ENCODE peak calls at places on chromosomes 1 and 21, in four cellular contexts. T is HepG2, W is K562, R is GM12878. C is an unnamed sample.

GRCh38 chr1:19799233-19799876 is 361 bp downstream of the TMCO4 start:
- DNase-seq in T (peak; percentile 56), W (peak; percentile 85), R (no peak), C (no peak)

GRCh38 chr1:156136970-156137483 is 16.4 kb upstream of the SEMA4A start:
- DNase-seq in T (no peak), W (no peak), R (no peak), C (peak; percentile 55)

GRCh38 chr1:197304626-197305200 is 36.7 kb downstream of the CRB1 start:
- DNase-seq in T (no peak), W (no peak), R (no peak), C (no peak)

GRCh38 chr1:209625791-209626285 is 26.4 kb downstream of the LAMB3 start:
- DNase-seq in T (no peak), W (no peak), R (no peak), C (no peak)

GRCh38 chr1:116874622-116875277 is 35.0 kb upstream of the PTGFRN start:
- DNase-seq in T (peak; percentile 27), W (no peak), R (no peak), C (no peak)

GRCh38 chr1:36864182-36865079 is 169.9 kb downstream of the GRIK3 start:
- DNase-seq in T (no peak), W (peak; percentile 77), R (no peak), C (peak; percentile 80)

GRCh38 chr1:160779662-160780397 is 16.1 kb upstream of the LY9 start:
- DNase-seq in T (peak; percentile 58), W (peak; percentile 70), R (no peak), C (peak; percentile 84)

GRCh38 chr1:117753652-117754051 is 147.8 kb downstream of the TENT5C start:
- DNase-seq in T (no peak), W (no peak), R (no peak), C (no peak)

GRCh38 chr1:52305417-52306226 is 60.4 kb downstream of the CC2D1B start:
- DNase-seq in T (peak; percentile 87), W (no peak), R (no peak), C (no peak)

GRCh38 chr1:218165687-218166088 is 119.4 kb upstream of the RRP15 start:
- DNase-seq in T (no peak), W (no peak), R (no peak), C (no peak)

GRCh38 chr1:110477041-110477440 is 26.1 kb downstream of the PROK1 start:
- DNase-seq in T (peak; percentile 13), W (no peak), R (no peak), C (no peak)

GRCh38 chr1:208791458-208791857 is 547.3 kb upstream of the PLXNA2 start:
- DNase-seq in T (no peak), W (no peak), R (no peak), C (no peak)

GRCh38 chr1:154931940-154932487 is 4.5 kb downstream of the PMVK start:
- DNase-seq in T (peak; percentile 85), W (no peak), R (no peak), C (no peak)

GRCh38 chr1:210647406-210648333 is 319.0 kb downstream of the HHAT start:
- DNase-seq in T (no peak), W (no peak), R (no peak), C (no peak)

GRCh38 chr1:162722036-162722435 is 68.5 kb upstream of the HSD17B7 start:
- DNase-seq in T (no peak), W (no peak), R (no peak), C (no peak)

GRCh38 chr1:229410692-229411433 is 23.0 kb downstream of the ACTA1 start:
- DNase-seq in T (no peak), W (peak; percentile 43), R (no peak), C (peak; percentile 34)

GRCh38 chr1:58842941-58843340 is 59.1 kb upstream of the JUN start:
- DNase-seq in T (no peak), W (no peak), R (no peak), C (no peak)

GRCh38 chr1:180542113-180542512 is 16.7 kb upstream of the OVAAL start:
- DNase-seq in T (no peak), W (no peak), R (no peak), C (no peak)

GRCh38 chr1:237786066-237786719 is 104.5 kb downstream of the ZP4 start:
- DNase-seq in T (no peak), W (no peak), R (no peak), C (no peak)

GRCh38 chr21:24204641-24205040 is 1402.6 kb downstream of the MRPL39 start:
- DNase-seq in T (no peak), W (no peak), R (no peak), C (no peak)

GRCh38 chr1:220787069-220787614 is 429 bp downstream of the MTARC1 start:
- DNase-seq in T (peak; percentile 57), W (no peak), R (no peak), C (peak; percentile 72)

GRCh38 chr1:57307382-57307781 is 116.5 kb downstream of the DAB1 start:
- DNase-seq in T (no peak), W (peak; percentile 71), R (peak; percentile 3), C (peak; percentile 69)

GRCh38 chr21:39319251-39319756 is 5.9 kb upstream of the BRWD1 start:
- DNase-seq in T (no peak), W (no peak), R (no peak), C (no peak)

GRCh38 chr1:231727171-231727570 is 100.6 kb downstream of the DISC1 start:
- DNase-seq in T (no peak), W (no peak), R (no peak), C (no peak)

GRCh38 chr1:171965802-171966201 is 124.5 kb downstream of the DNM3 start:
- DNase-seq in T (no peak), W (no peak), R (no peak), C (no peak)

GRCh38 chr1:221718391-221719277 is 23.3 kb downstream of the DUSP10 start:
- DNase-seq in T (peak; percentile 79), W (no peak), R (no peak), C (no peak)

GRCh38 chr1:202852163-202852904 is 36.6 kb downstream of the RABIF start:
- DNase-seq in T (peak; percentile 39), W (peak; percentile 80), R (no peak), C (peak; percentile 70)

GRCh38 chr1:6870571-6870970 is 85.3 kb downstream of the CAMTA1 start:
- DNase-seq in T (no peak), W (no peak), R (no peak), C (no peak)
- TF ChIP-seq CREB1 in T (no peak), W (no peak), R (no peak), C (no peak)

DNA sequence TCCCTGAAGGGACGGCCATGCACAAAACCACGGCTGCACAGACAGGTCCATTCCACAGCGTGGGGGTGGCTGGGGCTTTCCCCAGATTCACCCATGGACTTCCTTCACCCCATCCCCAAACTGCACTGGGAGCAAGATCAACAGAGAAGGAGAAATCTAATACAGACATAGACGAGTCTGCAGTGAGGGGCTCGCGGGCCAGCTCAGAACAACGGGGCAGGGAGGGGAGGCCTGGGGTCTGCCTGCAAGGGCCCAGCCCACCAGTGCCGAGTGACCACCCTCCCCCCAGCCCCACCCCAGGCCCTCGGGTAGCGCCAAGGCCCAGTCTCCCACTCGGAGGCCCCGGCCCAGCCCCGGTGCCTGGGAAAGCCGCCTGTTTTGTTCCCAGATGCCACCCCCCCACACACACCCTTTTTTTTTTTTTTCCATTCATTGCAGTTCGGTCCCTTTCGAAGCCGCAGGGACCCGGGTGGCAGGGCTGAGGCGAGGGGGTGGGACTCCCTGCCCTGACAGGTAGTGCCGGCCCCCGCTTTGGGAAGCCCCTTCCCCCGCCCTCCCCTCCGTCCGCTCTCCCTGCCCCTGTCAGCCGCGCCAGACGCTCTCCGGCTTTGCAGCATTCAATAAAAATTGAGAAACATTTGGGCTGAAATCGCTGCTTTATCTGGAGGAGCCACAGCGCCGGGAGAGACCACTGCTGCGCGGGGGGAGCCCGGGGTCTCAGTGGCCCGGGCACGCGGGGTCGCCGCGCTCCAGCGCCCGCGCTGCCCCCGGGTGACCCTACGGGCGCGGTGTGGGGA is 550 bp upstream of the EPHB2 start:
- DNase-seq in T (no peak), W (no peak), R (no peak), C (peak; percentile 56)
- TF ChIP-seq TCF7 in T (no peak), W (no peak), R (no peak), C (no peak)

DNA sequence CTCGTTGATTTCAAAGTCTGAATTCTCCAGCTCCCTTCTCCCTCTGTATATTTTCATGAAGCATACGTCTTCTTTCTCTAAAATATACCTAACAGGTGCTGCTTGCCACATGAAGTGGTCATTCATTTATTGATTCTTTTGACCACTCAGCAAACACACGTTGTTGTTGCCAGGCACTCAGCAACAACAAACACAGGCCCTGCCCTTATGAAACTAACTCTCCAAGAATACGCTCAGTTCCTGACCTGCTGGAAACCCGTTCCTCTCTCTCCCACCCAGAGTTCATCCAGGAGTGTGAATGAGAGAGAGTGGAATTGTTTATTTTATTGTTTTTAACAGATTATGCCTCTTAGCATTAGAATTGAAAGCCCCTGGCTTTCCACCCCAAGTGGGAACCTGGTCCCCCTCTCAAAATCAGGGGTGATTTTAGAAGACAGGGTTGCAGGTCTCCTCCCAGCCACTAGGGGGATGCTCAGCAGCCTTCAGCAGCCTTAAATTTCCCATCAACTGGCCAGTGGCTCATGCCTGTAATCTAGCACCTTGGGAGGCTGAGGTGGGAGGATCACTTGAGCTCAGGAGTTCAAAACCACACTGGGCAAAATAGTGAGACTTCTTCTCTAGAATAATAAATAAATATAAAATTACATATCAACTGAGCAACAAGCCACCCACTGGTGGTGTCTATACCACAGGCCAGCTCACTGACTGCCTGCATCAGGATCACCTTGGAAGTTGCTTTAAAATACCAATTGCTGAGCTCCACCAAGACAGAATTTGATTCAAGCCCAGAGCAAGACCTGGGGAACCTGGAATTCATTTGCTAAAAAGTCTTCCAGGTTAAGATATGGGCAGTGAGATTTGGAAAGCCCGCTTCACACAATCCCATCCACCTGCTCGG is 181.0 kb upstream of the KLHDC7A start:
- DNase-seq in T (peak; percentile 13), W (peak; percentile 80), R (no peak), C (peak; percentile 52)
- TF ChIP-seq CTCF in T (peak; percentile 67), W (peak; percentile 76), R (peak; percentile 63), C (peak; percentile 92)

GRCh38 chr1:151777317-151777716 is 13.0 kb downstream of the TDRKH start:
- DNase-seq in T (no peak), W (no peak), R (no peak), C (no peak)

GRCh38 chr1:151776665-151777062 is 13.4 kb upstream of the MRPL9 start:
- DNase-seq in T (no peak), W (no peak), R (no peak), C (no peak)

GRCh38 chr1:151775894-151776664 is 12.8 kb upstream of the MRPL9 start:
- DNase-seq in T (no peak), W (peak; percentile 27), R (no peak), C (no peak)

GRCh38 chr1:151774540-151774939 is 11.2 kb upstream of the MRPL9 start:
- DNase-seq in T (no peak), W (peak; percentile 72), R (no peak), C (no peak)

GRCh38 chr1:151773698-151774097 is 10.4 kb upstream of the MRPL9 start:
- DNase-seq in T (no peak), W (no peak), R (no peak), C (no peak)
- TF ChIP-seq CREB1 in T (no peak), W (no peak), R (no peak), C (no peak)

C was measured in WTC11.